ENCODE peak calls at places on chromosomes 2 and 18, in ten cellular contexts. A is AG10803, S is MCF 10A, R is endothelial cell, H is psoas muscle, O is foreskin keratinocyte, V is fibroblast of mammary gland, L is brain microvascular endothelial cell, F is IMR-90, N is D721Med. K is an unnamed sample.

GRCh38 chr2:25159947-25160346 is 8.4 kb downstream of the POMC start:
- DNase-seq in A (no peak), S (peak; percentile 4), R (peak; percentile 28), H (no peak), O (no peak), V (peak; percentile 8), L (no peak), F (peak; percentile 18), N (no peak), K (no peak)

GRCh38 chr2:84022810-84023431 is 436.2 kb downstream of the SUCLG1 start:
- DNase-seq in A (peak; percentile 55), S (peak; percentile 79), R (peak; percentile 69), H (no peak), O (peak; percentile 5), V (peak; percentile 47), L (peak; percentile 20), F (peak; percentile 60), N (no peak), K (no peak)

GRCh38 chr18:31977270-31977872 is 34.4 kb upstream of the TRAPPC8 start:
- DNase-seq in A (peak; percentile 60), S (peak; percentile 56), R (peak; percentile 37), H (no peak), O (no peak), V (peak; percentile 70), L (peak; percentile 23), F (peak; percentile 54), N (no peak), K (no peak)

GRCh38 chr18:79019876-79020275 is 40.3 kb downstream of the SALL3 start:
- DNase-seq in A (no peak), S (no peak), R (no peak), H (no peak), O (no peak), V (no peak), L (no peak), F (no peak), N (no peak), K (no peak)

GRCh38 chr2:179264238-179265081 is at the start of gene SESTD1:
- DNase-seq in A (peak; percentile 41), S (peak; percentile 53), R (peak; percentile 77), H (peak; percentile 84), O (no peak), V (peak; percentile 28), L (no peak), F (peak; percentile 7), N (peak; percentile 41), K (peak; percentile 75)

GRCh38 chr18:45412577-45412976 is 202.7 kb upstream of the SLC14A2 start:
- DNase-seq in A (peak; percentile 11), S (peak; percentile 57), R (no peak), H (no peak), O (peak; percentile 73), V (peak; percentile 31), L (no peak), F (no peak), N (no peak), K (no peak)

GRCh38 chr2:2698182-2699116 is 367.4 kb upstream of the MYT1L start:
- DNase-seq in A (no peak), S (no peak), R (peak; percentile 41), H (no peak), O (no peak), V (no peak), L (no peak), F (no peak), N (peak; percentile 53), K (no peak)

GRCh38 chr18:24204904-24205303 is 66.0 kb downstream of the CABYR start:
- DNase-seq in A (no peak), S (no peak), R (no peak), H (no peak), O (no peak), V (no peak), L (no peak), F (no peak), N (peak; percentile 42), K (no peak)

DNA sequence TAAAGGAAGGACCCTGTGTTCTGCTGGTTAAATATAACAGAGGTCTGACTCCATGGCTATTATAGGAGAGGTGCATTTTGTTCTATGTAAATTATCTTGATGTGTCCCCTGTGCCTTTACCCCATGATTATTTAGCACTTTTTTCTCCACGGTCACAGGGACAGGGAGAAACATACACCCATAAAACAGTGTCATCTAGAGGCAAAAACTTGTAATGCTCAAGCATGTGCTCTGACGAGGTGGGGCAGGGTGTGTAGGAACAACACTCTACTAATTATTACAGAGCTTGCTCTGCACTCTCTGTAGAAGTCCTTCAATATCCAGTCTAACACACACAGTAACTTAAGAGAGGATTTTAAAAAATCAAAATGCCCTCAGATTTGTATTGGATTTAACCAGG is 187.9 kb downstream of the NEDD4L start:
- DNase-seq in A (no peak), S (peak; percentile 44), R (no peak), H (no peak), O (no peak), V (peak; percentile 29), L (no peak), F (no peak), N (no peak), K (no peak)
- TF ChIP-seq CTCF in A (peak; percentile 50), S (peak; percentile 24), R (no peak), H (peak; percentile 51), O (peak; percentile 65), V (peak; percentile 34), L (peak; percentile 58), F (peak; percentile 34), N (peak; percentile 32), K (no peak)

GRCh38 chr2:134205087-134205486 is 48.8 kb upstream of the MGAT5 start:
- DNase-seq in A (no peak), S (no peak), R (no peak), H (no peak), O (no peak), V (no peak), L (no peak), F (no peak), N (no peak), K (no peak)

GRCh38 chr2:134207589-134208209 is 46.2 kb upstream of the MGAT5 start:
- DNase-seq in A (peak; percentile 41), S (peak; percentile 69), R (peak; percentile 52), H (peak; percentile 61), O (no peak), V (peak; percentile 57), L (peak; percentile 28), F (peak; percentile 42), N (no peak), K (peak; percentile 42)

GRCh38 chr2:134208825-134209224 is 45.0 kb upstream of the MGAT5 start:
- DNase-seq in A (no peak), S (no peak), R (no peak), H (no peak), O (no peak), V (no peak), L (no peak), F (no peak), N (no peak), K (no peak)

GRCh38 chr2:134206029-134206428 is 47.8 kb upstream of the MGAT5 start:
- DNase-seq in A (no peak), S (no peak), R (no peak), H (no peak), O (no peak), V (no peak), L (no peak), F (no peak), N (no peak), K (no peak)

DNA sequence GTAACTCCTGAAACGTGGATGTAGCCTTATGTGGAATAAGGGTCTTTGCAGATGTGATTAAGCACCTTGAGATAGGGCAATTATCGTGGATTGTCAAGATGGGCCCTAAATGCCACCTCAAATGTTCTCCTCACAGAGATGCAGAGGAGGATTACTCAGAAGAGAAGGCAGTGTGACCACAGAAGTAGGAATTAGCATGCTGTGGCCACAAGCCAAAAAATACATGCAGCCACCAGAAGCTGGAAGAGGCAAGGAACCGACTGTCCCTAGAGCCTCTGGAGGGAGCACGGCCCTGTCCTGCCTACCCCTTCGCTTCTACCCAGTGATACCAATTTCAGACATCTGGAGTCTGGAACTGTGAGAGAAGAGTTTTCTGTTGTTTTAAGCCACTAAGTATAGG is 47.3 kb upstream of the MGAT5 start:
- DNase-seq in A (peak; percentile 68), S (peak; percentile 73), R (no peak), H (no peak), O (no peak), V (peak; percentile 71), L (peak; percentile 79), F (peak; percentile 66), N (no peak), K (no peak)
- TF ChIP-seq CTCF in A (no peak), S (no peak), R (no peak), H (no peak), O (no peak), V (no peak), L (peak; percentile 2), F (no peak), N (no peak), K (no peak)

GRCh38 chr2:10137053-10137843 is 14.7 kb downstream of the RRM2 start:
- DNase-seq in A (no peak), S (peak; percentile 79), R (no peak), H (no peak), O (peak; percentile 79), V (no peak), L (no peak), F (no peak), N (no peak), K (no peak)

GRCh38 chr2:10139536-10139935 is 17.0 kb downstream of the RRM2 start:
- DNase-seq in A (no peak), S (no peak), R (no peak), H (no peak), O (no peak), V (no peak), L (no peak), F (no peak), N (no peak), K (no peak)

GRCh38 chr2:10142640-10142965 is 20.1 kb downstream of the RRM2 start:
- DNase-seq in A (no peak), S (no peak), R (no peak), H (no peak), O (no peak), V (no peak), L (no peak), F (no peak), N (no peak), K (no peak)

GRCh38 chr2:10141736-10142639 is 19.4 kb downstream of the RRM2 start:
- DNase-seq in A (no peak), S (peak; percentile 28), R (peak; percentile 42), H (no peak), O (no peak), V (no peak), L (no peak), F (no peak), N (no peak), K (peak; percentile 28)

DNA sequence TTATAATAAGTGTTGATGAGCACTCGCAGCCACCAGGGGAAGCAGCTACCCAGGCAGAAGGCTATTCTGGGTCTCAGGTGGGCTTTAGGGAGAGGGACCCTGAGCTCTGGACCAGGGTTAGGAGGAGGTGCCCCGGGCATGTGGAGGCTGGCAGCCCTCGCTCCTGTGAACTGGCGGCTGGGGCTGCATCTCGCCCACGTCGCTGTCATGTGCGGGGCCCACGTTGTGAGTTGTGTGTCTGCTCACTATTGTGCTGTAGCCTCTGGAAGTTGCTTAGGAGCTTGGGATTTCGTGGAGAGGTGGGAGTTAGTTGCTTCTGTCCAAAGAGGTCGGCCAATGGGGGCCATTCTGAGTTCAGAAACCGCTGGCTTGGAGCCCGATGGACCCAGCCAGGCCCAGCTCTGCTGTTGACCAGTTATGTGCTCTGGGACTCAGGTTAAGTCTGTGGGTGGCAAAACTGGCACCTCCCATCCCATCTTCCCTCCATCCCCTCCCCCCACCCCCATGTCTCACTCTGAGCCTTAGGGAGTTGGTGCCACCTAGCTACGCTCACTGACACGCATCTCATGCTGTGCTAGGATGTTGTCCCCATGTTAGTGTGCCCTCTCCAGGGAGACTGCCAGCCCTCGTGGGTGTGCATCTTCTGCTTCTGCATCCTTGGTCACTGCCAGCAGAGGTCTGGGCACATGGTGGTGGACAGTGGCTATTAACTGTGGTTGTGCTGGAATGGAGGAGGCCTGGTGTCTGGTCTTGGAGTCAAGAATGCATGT is 18.5 kb downstream of the RRM2 start:
- DNase-seq in A (no peak), S (no peak), R (no peak), H (no peak), O (no peak), V (no peak), L (no peak), F (no peak), N (no peak), K (no peak)
- TF ChIP-seq CTCF in A (no peak), S (no peak), R (no peak), H (no peak), O (no peak), V (peak; percentile 2), L (peak; percentile 37), F (peak; percentile 0), N (no peak), K (no peak)

GRCh38 chr18:69759046-69759445 is 188.6 kb downstream of the CD226 start:
- DNase-seq in A (peak; percentile 20), S (no peak), R (no peak), H (no peak), O (no peak), V (peak; percentile 17), L (no peak), F (peak; percentile 4), N (no peak), K (no peak)

GRCh38 chr18:69755041-69755440 is 192.6 kb downstream of the CD226 start:
- DNase-seq in A (peak; percentile 12), S (no peak), R (no peak), H (no peak), O (no peak), V (no peak), L (no peak), F (no peak), N (no peak), K (no peak)

GRCh38 chr18:69758458-69758857 is 189.2 kb downstream of the CD226 start:
- DNase-seq in A (peak; percentile 33), S (no peak), R (no peak), H (no peak), O (no peak), V (peak; percentile 62), L (peak; percentile 11), F (peak; percentile 75), N (no peak), K (no peak)

GRCh38 chr18:69755856-69756496 is 191.7 kb downstream of the CD226 start:
- DNase-seq in A (no peak), S (no peak), R (no peak), H (no peak), O (no peak), V (no peak), L (no peak), F (no peak), N (no peak), K (no peak)

GRCh38 chr18:69757733-69758132 is 189.9 kb downstream of the CD226 start:
- DNase-seq in A (no peak), S (no peak), R (no peak), H (no peak), O (no peak), V (peak; percentile 14), L (no peak), F (peak; percentile 66), N (no peak), K (no peak)
- TF ChIP-seq CTCF in A (no peak), S (no peak), R (no peak), H (no peak), O (no peak), V (no peak), L (peak; percentile 3), F (no peak), N (no peak), K (no peak)